ENCODE peak calls at places on chromosomes 2 and 18, in five cellular contexts. B is SJSA1, U is Peyer's patch, D is Panc1, R is foreskin keratinocyte. A is an unnamed sample.
A peak's percentile ranks its signal among the peaks of the same experiment; 100 is the strongest.

GRCh38 chr18:75477913-75478312 is 50.4 kb upstream of the SMIM21 start:
- DNase-seq in B (no peak), U (no peak), D (no peak), R (no peak), A (no peak)

GRCh38 chr2:179857236-179857635 is 4.2 kb downstream of the ZNF385B start:
- DNase-seq in B (no peak), U (no peak), D (no peak), R (no peak), A (no peak)

GRCh38 chr2:16716051-16716450 is 50.4 kb upstream of the CYRIA start:
- DNase-seq in B (no peak), U (no peak), D (no peak), R (no peak), A (no peak)

GRCh38 chr2:241965931-241966412 is 96.4 kb downstream of the RTP5 start:
- DNase-seq in B (peak; percentile 95), U (peak; percentile 74), D (peak; percentile 22), R (peak; percentile 62), A (peak; percentile 63)

GRCh38 chr2:20179755-20180594 is 45.0 kb downstream of the SDC1 start:
- DNase-seq in B (no peak), U (no peak), D (no peak), R (peak; percentile 77), A (no peak)

GRCh38 chr2:72923833-72924352 is 6.6 kb downstream of the EMX1 start:
- DNase-seq in B (no peak), U (peak; percentile 1), D (no peak), R (no peak), A (no peak)

GRCh38 chr2:56040189-56040588 is 116.6 kb upstream of the EFEMP1 start:
- DNase-seq in B (no peak), U (no peak), D (no peak), R (no peak), A (no peak)

GRCh38 chr2:148479388-148479787 is 165.2 kb upstream of the EPC2 start:
- DNase-seq in B (no peak), U (no peak), D (no peak), R (no peak), A (no peak)

GRCh38 chr2:72112421-72112820 is 35.2 kb downstream of the CYP26B1 start:
- DNase-seq in B (no peak), U (no peak), D (no peak), R (no peak), A (no peak)

GRCh38 chr2:181904022-181904632 is 12.6 kb downstream of the ITPRID2 start:
- DNase-seq in B (peak; percentile 53), U (no peak), D (no peak), R (no peak), A (no peak)

GRCh38 chr2:55779459-55780421 is 86.1 kb upstream of the PNPT1 start:
- DNase-seq in B (peak; percentile 82), U (no peak), D (peak; percentile 87), R (peak; percentile 96), A (no peak)

GRCh38 chr18:61893971-61894750 is 1.4 kb upstream of the RNF152 start:
- DNase-seq in B (peak; percentile 62), U (peak; percentile 24), D (no peak), R (peak; percentile 26), A (peak; percentile 42)

GRCh38 chr2:241882090-241882625 is 12.6 kb downstream of the RTP5 start:
- DNase-seq in B (no peak), U (peak; percentile 64), D (no peak), R (no peak), A (no peak)

GRCh38 chr2:216222650-216223352 is 113.7 kb downstream of the XRCC5 start:
- DNase-seq in B (peak; percentile 26), U (no peak), D (peak; percentile 33), R (no peak), A (no peak)

DNA sequence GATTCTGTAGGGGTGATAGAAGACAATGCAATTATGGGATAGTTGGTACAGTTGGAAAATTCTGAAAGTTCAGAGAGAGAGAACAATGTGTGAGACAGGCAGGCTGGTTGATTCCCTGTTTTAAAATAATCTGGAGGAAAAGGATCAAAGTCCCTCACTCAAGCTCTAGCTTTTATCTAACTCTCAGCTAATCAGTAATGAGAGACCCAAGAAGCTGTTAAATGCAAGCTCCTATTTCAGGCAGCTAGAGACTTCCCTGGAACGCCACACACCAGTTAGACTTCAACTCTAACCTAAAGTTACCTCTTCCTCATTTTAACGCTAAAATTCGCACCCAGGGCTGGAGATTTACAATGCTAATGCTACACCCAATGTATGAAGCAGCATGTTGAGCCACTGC is 243.1 kb downstream of the EN1 start:
- DNase-seq in B (no peak), U (no peak), D (no peak), R (no peak), A (no peak)
- H3K27me3 ChIP-seq in B (no peaks in the 10 kb centered on the region), U (no peaks in the 10 kb centered on the region), D (peaks cover 3% of the 10 kb centered on the region), R (peaks cover 7% of the 10 kb centered on the region), A (no peaks in the 10 kb centered on the region)

DNA sequence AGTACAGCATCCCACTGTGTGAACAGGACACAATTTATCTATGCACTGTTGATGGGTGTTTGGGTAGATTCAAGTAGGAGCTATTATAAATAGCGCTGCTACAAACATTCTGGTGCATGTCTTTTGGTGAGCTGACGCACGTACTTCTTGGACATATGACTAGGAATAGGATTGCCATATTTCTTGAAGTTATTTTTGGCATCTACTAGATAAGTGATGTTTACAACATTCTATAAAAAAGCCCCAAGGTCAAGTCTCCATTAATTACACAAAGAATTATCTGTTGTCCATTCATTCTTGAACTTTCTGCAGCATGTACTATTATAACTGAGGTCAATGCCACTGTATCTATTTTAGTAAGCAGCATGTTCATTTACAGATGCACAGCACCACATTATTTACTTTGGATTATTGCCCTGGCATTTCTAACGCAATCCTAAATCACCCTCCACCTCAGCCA is 225.5 kb upstream of the TMEM200C start:
- DNase-seq in B (no peak), U (no peak), D (no peak), R (no peak), A (no peak)
- H3K27ac ChIP-seq in B (no peak overlapping the region), U (no peak overlapping the region), D (no peak overlapping the region), R (no peak overlapping the region), A (no peak overlapping the region)

GRCh38 chr2:102239344-102239743 is 52.5 kb downstream of the IL1RL2 start:
- DNase-seq in B (no peak), U (no peak), D (no peak), R (no peak), A (no peak)
- H3K27me3 ChIP-seq in B (no peaks in the 10 kb centered on the region), U (no peaks in the 10 kb centered on the region), D (peaks cover 3% of the 10 kb centered on the region), R (no peaks in the 10 kb centered on the region), A (no peaks in the 10 kb centered on the region)

GRCh38 chr2:239315308-239315707 is 85.5 kb downstream of the HDAC4 start:
- DNase-seq in B (no peak), U (no peak), D (no peak), R (no peak), A (no peak)

GRCh38 chr2:239318091-239318725 is 82.6 kb downstream of the HDAC4 start:
- DNase-seq in B (no peak), U (no peak), D (no peak), R (no peak), A (no peak)

GRCh38 chr2:239319261-239319661 is 81.6 kb downstream of the HDAC4 start:
- DNase-seq in B (peak; percentile 44), U (no peak), D (no peak), R (no peak), A (no peak)

GRCh38 chr2:239318790-239319189 is 82.0 kb downstream of the HDAC4 start:
- DNase-seq in B (no peak), U (no peak), D (no peak), R (no peak), A (no peak)

GRCh38 chr2:239316562-239317465 is 84.0 kb downstream of the HDAC4 start:
- DNase-seq in B (peak; percentile 72), U (no peak), D (no peak), R (no peak), A (no peak)
- H3K27ac ChIP-seq in B (peak overlapping the region; percentile 59), U (peak overlapping the region; percentile 53), D (no peak overlapping the region), R (no peak overlapping the region), A (no peak overlapping the region)

DNA sequence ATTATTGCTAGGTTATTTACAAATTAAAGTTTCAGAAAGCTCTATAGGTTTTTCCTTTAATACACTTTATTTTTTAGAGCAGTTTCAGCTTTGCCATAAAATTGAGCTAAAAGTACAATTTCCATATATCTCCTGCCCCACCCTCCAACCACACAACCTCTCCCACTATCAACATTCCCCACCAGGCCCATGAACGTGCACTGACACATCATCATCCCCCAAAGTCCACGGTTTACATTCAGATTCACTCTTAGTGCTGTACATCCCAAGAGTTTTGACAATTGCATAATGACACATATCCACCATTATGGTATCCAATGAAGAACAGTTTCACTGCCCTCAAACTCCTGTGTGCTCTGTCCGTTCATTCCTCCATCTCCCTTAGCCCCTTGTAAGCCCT is 139.4 kb downstream of the NBAS start:
- DNase-seq in B (no peak), U (no peak), D (no peak), R (no peak), A (no peak)
- H3K27me3 ChIP-seq in B (no peaks in the 10 kb centered on the region), U (no peaks in the 10 kb centered on the region), D (no peaks in the 10 kb centered on the region), R (no peaks in the 10 kb centered on the region), A (no peaks in the 10 kb centered on the region)

DNA sequence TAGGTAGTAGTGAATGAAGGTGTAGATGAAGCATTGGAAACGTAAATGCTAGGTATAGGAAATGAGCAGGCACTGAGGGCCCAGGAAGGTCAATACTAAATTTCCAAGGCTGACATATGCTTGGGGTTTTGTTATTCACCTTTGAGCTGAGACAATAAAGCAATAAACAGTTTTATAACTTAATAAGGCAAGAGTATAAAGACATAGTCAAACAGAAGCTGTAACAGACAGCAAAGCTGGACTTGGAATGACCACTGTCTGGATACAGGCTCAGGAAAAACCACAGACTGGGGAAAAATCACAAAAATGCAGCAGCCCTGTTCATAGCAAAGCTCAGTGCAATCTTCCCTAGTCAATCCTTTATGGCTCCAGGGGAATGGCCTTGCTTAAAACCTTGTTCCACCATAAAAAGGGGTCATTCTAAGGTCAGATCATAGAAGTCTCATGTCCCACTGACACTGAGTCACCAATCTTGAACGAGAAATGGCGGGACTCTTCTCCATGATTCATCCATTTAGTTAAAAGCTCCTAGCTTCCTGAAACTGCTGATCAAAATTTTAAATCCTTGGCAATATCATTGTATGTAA is 493.3 kb downstream of the CMPK2 start:
- DNase-seq in B (peak; percentile 26), U (no peak), D (no peak), R (peak; percentile 40), A (no peak)
- H3K27ac ChIP-seq in B (no peak overlapping the region), U (peak overlapping the region; percentile 39), D (no peak overlapping the region), R (no peak overlapping the region), A (no peak overlapping the region)

GRCh38 chr2:955829-956731 is 5.4 kb downstream of the SNTG2 start:
- DNase-seq in B (no peak), U (no peak), D (no peak), R (no peak), A (no peak)
- H3K27me3 ChIP-seq in B (no peaks in the 10 kb centered on the region), U (no peaks in the 10 kb centered on the region), D (no peaks in the 10 kb centered on the region), R (peaks cover 16% of the 10 kb centered on the region), A (no peaks in the 10 kb centered on the region)

GRCh38 chr18:49591271-49591670 is 29.4 kb downstream of the LIPG start:
- DNase-seq in B (no peak), U (no peak), D (no peak), R (no peak), A (no peak)
- H3K27ac ChIP-seq in B (no peak overlapping the region), U (peak overlapping the region; percentile 72), D (no peak overlapping the region), R (no peak overlapping the region), A (no peak overlapping the region)